ENCODE peak calls at places on chromosomes 4 and X, in five cellular contexts. S is colonic mucosa; X is psoas muscle; V is naive thymus-derived CD4-positive, alpha-beta T cell; B is choroid plexus epithelial cell. A is an unnamed sample.
A peak's percentile ranks its signal among the peaks of the same experiment; 100 is the strongest.

GRCh38 chr4:158068063-158068462 is 104.8 kb downstream of the GASK1B start:
- DNase-seq in S (no peak), V (no peak), B (peak; percentile 62), X (no peak), A (no peak)

GRCh38 chr4:23238848-23239247 is 546.1 kb downstream of the GBA3 start:
- DNase-seq in B (no peak), X (no peak), S (no peak), V (no peak), A (no peak)

GRCh38 chrX:131895002-131895401 is 128.1 kb upstream of the STK26 start:
- DNase-seq in B (peak; percentile 0), V (no peak), S (no peak), X (no peak), A (no peak)

GRCh38 chr4:40196724-40197281 is at the start of gene RHOH:
- DNase-seq in X (no peak), B (no peak), V (peak; percentile 69), S (peak; percentile 37), A (no peak)

GRCh38 chr4:111014537-111014936 is 391.7 kb upstream of the PITX2 start:
- DNase-seq in V (no peak), X (no peak), B (no peak), S (no peak), A (no peak)

GRCh38 chr4:14883166-14883565 is 119.1 kb upstream of the CPEB2 start:
- DNase-seq in V (no peak), X (no peak), B (no peak), S (no peak), A (no peak)

GRCh38 chr4:182400754-182401153 is 157.6 kb downstream of the TENM3 start:
- DNase-seq in X (no peak), S (no peak), V (no peak), B (no peak), A (no peak)

GRCh38 chr4:111773858-111774257 is 371.4 kb upstream of the FAM241A start:
- DNase-seq in S (no peak), B (peak; percentile 13), V (no peak), X (no peak), A (peak; percentile 45)

GRCh38 chrX:104270916-104271512 is 16.3 kb upstream of the ESX1 start:
- DNase-seq in B (peak; percentile 47), X (peak; percentile 33), S (peak; percentile 39), V (no peak), A (peak; percentile 47)

GRCh38 chrX:78383594-78383993 is 56.2 kb upstream of the CYSLTR1 start:
- DNase-seq in S (no peak), X (no peak), V (no peak), B (no peak), A (no peak)

GRCh38 chr4:992297-993110 is 700 bp downstream of the SLC26A1 start:
- DNase-seq in V (no peak), X (no peak), B (peak; percentile 79), S (peak; percentile 93), A (no peak)

GRCh38 chrX:12329476-12329875 is 191.2 kb downstream of the FRMPD4 start:
- DNase-seq in X (no peak), B (no peak), S (no peak), V (no peak), A (no peak)

GRCh38 chr4:22434895-22435294 is 81.0 kb downstream of the ADGRA3 start:
- DNase-seq in B (peak; percentile 86), X (no peak), S (peak; percentile 58), V (no peak), A (peak; percentile 74)

GRCh38 chr4:11748169-11748872 is 319.6 kb upstream of the HS3ST1 start:
- DNase-seq in S (no peak), B (peak; percentile 83), V (no peak), X (no peak), A (no peak)

GRCh38 chr4:89509708-89510269 is 202.2 kb upstream of the GPRIN3 start:
- DNase-seq in B (peak; percentile 94), X (no peak), S (no peak), V (peak; percentile 23), A (no peak)

GRCh38 chr4:170374770-170375169 is 285.0 kb upstream of the AADAT start:
- DNase-seq in B (peak; percentile 67), V (no peak), X (no peak), S (peak; percentile 40), A (peak; percentile 47)

GRCh38 chr4:26860922-26861433 is 337 bp downstream of the STIM2 start:
- DNase-seq in S (peak; percentile 29), X (peak; percentile 67), B (peak; percentile 63), V (peak; percentile 65), A (peak; percentile 65)

GRCh38 chr4:113050361-113050760 is 908 bp downstream of the ANK2 start:
- DNase-seq in B (no peak), S (no peak), V (no peak), X (no peak), A (no peak)

GRCh38 chr4:86334020-86334750 is 25.7 kb downstream of the MAPK10 start:
- DNase-seq in X (no peak), S (no peak), B (peak; percentile 35), V (no peak), A (no peak)

GRCh38 chr4:4416981-4417380 is 30.1 kb downstream of the NSG1 start:
- DNase-seq in S (no peak), X (no peak), V (no peak), B (no peak), A (peak; percentile 9)

GRCh38 chrX:40108084-40108958 is 10.6 kb upstream of the BCOR start:
- DNase-seq in V (no peak), B (peak; percentile 30), X (peak; percentile 68), S (peak; percentile 65), A (no peak)

GRCh38 chrX:12771445-12772069 is 19.7 kb upstream of the PRPS2 start:
- DNase-seq in B (peak; percentile 69), V (peak; percentile 65), X (peak; percentile 27), S (peak; percentile 49), A (peak; percentile 79)

GRCh38 chrX:70087857-70088256 is 25.6 kb downstream of the OTUD6A start:
- DNase-seq in V (no peak), S (no peak), B (peak; percentile 34), X (no peak), A (no peak)

GRCh38 chr4:89754531-89754930 is 82.4 kb downstream of the SNCA start:
- DNase-seq in V (no peak), X (no peak), B (no peak), S (no peak), A (no peak)

GRCh38 chrX:40154853-40155616 is 57.3 kb upstream of the BCOR start:
- DNase-seq in V (no peak), B (peak; percentile 53), X (peak; percentile 73), S (peak; percentile 61), A (peak; percentile 83)

GRCh38 chr4:55553442-55553841 is 6.7 kb upstream of the CLOCK start:
- DNase-seq in S (no peak), X (peak; percentile 22), V (no peak), B (peak; percentile 60), A (no peak)

GRCh38 chr4:99062120-99062519 is 26.5 kb downstream of the ADH5 start:
- DNase-seq in B (peak; percentile 23), V (no peak), X (no peak), S (no peak), A (no peak)

GRCh38 chr4:176789955-176790354 is 2.8 kb downstream of the VEGFC start:
- DNase-seq in B (peak; percentile 75), S (no peak), X (no peak), V (no peak), A (peak; percentile 58)

GRCh38 chrX:37332987-37333658 is 16.0 kb upstream of the PRRG1 start:
- DNase-seq in X (no peak), V (no peak), S (no peak), B (no peak), A (no peak)